ENCODE peak calls at places on chromosomes 3 and 15, in seven cellular contexts. M is effector memory CD4-positive, alpha-beta T cell; Y is right lobe of liver; Z is H9; V is left lung; W is upper lobe of right lung; T is caudate nucleus. P is an unnamed sample.

GRCh38 chr3:11819146-11819545 is 27.5 kb downstream of the TAMM41 start:
- DNase-seq in M (no peak), Y (no peak), Z (no peak), V (no peak), W (no peak), T (no peak), P (peak)

GRCh38 chr3:112629425-112629824 is 11.5 kb downstream of the CCDC80 start:
- DNase-seq in M (no peak), Y (no peak), Z (no peak), V (peak), W (no peak), T (no peak), P (no peak)

GRCh38 chr3:116045251-116045770 is 400.0 kb downstream of the LSAMP start:
- DNase-seq in M (no peak), Y (no peak), Z (no peak), V (no peak), W (no peak), T (no peak), P (no peak)

GRCh38 chr3:38907426-38907825 is 91.4 kb upstream of the SCN10A start:
- DNase-seq in M (no peak), Y (no peak), Z (no peak), V (no peak), W (no peak), T (peak), P (no peak)

GRCh38 chr3:56758539-56758981 is 43.2 kb downstream of the ARHGEF3 start:
- DNase-seq in M (no peak), Y (no peak), Z (no peak), V (peak), W (no peak), T (no peak), P (peak)

GRCh38 chr3:188362405-188362831 is 208.5 kb downstream of the LPP start:
- DNase-seq in M (no peak), Y (no peak), Z (no peak), V (no peak), W (no peak), T (no peak), P (peak)

GRCh38 chr3:147395975-147396708 is 10.2 kb downstream of the ZIC4 start:
- DNase-seq in M (no peak), Y (no peak), Z (no peak), V (no peak), W (no peak), T (no peak), P (no peak)

GRCh38 chr3:181695661-181696491 is 15.8 kb upstream of the SOX2 start:
- DNase-seq in M (no peak), Y (no peak), Z (no peak), V (no peak), W (no peak), T (peak), P (no peak)

GRCh38 chr3:10090181-10090580 is 17.9 kb downstream of the FANCD2OS start:
- DNase-seq in M (no peak), Y (no peak), Z (no peak), V (no peak), W (no peak), T (no peak), P (no peak)

GRCh38 chr15:39553947-39554731 is 26.7 kb upstream of the THBS1 start:
- DNase-seq in M (no peak), Y (no peak), Z (no peak), V (no peak), W (no peak), T (no peak), P (no peak)

GRCh38 chr15:66644815-66645345 is 57.2 kb upstream of the SMAD6 start:
- DNase-seq in M (no peak), Y (no peak), Z (no peak), V (no peak), W (no peak), T (no peak), P (no peak)
- H3K27ac ChIP-seq in M (no peak), Y (peak), Z (no peak), V (peak), W (peak), T (peak), P (no peak)

DNA sequence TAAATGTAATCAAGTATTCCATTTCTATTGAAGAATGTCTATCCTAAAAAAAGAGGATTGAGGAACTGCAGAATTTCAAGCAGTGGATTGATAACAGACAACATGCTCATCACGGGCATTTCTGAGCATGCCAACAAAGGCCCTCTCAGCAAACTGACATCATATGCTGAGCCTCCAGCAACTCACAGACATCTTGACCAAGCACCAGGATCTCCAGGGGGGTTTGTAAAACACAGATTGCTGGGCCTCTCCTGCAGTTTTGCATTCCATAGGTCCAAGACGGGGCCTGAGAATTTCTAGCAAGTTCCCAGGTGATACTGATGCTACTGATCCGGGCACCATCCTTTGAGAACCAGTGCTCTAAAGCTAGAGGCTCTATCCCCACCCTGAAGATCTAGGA is 85.0 kb downstream of the FOXP1 start:
- DNase-seq in M (no peak), Y (no peak), Z (no peak), V (no peak), W (no peak), T (no peak), P (no peak)
- H3K27ac ChIP-seq in M (no peak), Y (no peak), Z (peak), V (no peak), W (no peak), T (peak), P (no peak)

GRCh38 chr3:42031808-42032475 is 59.2 kb upstream of the TRAK1 start:
- DNase-seq in M (no peak), Y (no peak), Z (no peak), V (no peak), W (no peak), T (peak), P (no peak)
- H3K27ac ChIP-seq in M (no peak), Y (no peak), Z (no peak), V (peak), W (peak), T (peak), P (peak)

GRCh38 chr15:92819312-92820232 is 80.6 kb upstream of the CHD2 start:
- DNase-seq in M (no peak), Y (no peak), Z (no peak), V (peak), W (no peak), T (no peak), P (no peak)

GRCh38 chr15:92820233-92821021 is 79.7 kb upstream of the CHD2 start:
- DNase-seq in M (peak), Y (peak), Z (peak), V (peak), W (peak), T (peak), P (peak)

GRCh38 chr15:92822216-92823144 is 77.6 kb upstream of the CHD2 start:
- DNase-seq in M (no peak), Y (no peak), Z (no peak), V (no peak), W (no peak), T (no peak), P (no peak)

GRCh38 chr15:92818658-92819311 is 81.3 kb upstream of the CHD2 start:
- DNase-seq in M (no peak), Y (no peak), Z (no peak), V (peak), W (no peak), T (no peak), P (no peak)

GRCh38 chr15:92821491-92822116 is 78.5 kb upstream of the CHD2 start:
- DNase-seq in M (no peak), Y (no peak), Z (no peak), V (peak), W (no peak), T (no peak), P (no peak)
- H3K27ac ChIP-seq in M (no peak), Y (no peak), Z (no peak), V (peak), W (peak), T (peak), P (peak)

P was measured in epithelial cell of prostate.